ENCODE peak calls at places on chromosomes 7 and 10, in seven cellular contexts. K, E, H, S, P, F and X are unnamed samples.
A peak's percentile ranks its signal among the peaks of the same experiment; 100 is the strongest.

GRCh38 chr7:118352854-118353453 is 128.4 kb downstream of the ANKRD7 start:
- DNase-seq in K (no peak), E (peak; percentile 0), H (no peak), S (no peak), P (no peak), F (no peak), X (peak; percentile 6)

GRCh38 chr7:140506788-140507464 is 27.6 kb upstream of the MKRN1 start:
- DNase-seq in K (no peak), E (peak; percentile 65), H (peak; percentile 91), S (no peak), P (no peak), F (peak; percentile 52), X (peak; percentile 57)

GRCh38 chr7:155858521-155859061 is 46.3 kb upstream of the SHH start:
- DNase-seq in K (no peak), E (peak; percentile 1), H (peak; percentile 19), S (no peak), P (no peak), F (no peak), X (peak; percentile 2)

GRCh38 chr7:151125835-151126481 is 39.7 kb downstream of the AGAP3 start:
- DNase-seq in K (no peak), E (no peak), H (no peak), S (no peak), P (peak; percentile 39), F (no peak), X (no peak)

GRCh38 chr7:42976371-42976770 is 44.2 kb downstream of the MRPL32 start:
- DNase-seq in K (no peak), E (no peak), H (no peak), S (no peak), P (no peak), F (no peak), X (no peak)

GRCh38 chr10:27822286-27822685 is 76.7 kb upstream of the MKX start:
- DNase-seq in K (no peak), E (peak; percentile 71), H (no peak), S (no peak), P (no peak), F (no peak), X (peak; percentile 6)

GRCh38 chr10:73650537-73651331 is 5.1 kb downstream of the SYNPO2L start:
- DNase-seq in K (no peak), E (peak; percentile 36), H (no peak), S (no peak), P (no peak), F (no peak), X (peak; percentile 23)

GRCh38 chr7:112381311-112382091 is 68.8 kb upstream of the IFRD1 start:
- DNase-seq in K (no peak), E (no peak), H (no peak), S (no peak), P (no peak), F (no peak), X (no peak)

GRCh38 chr7:3648276-3648675 is 347.2 kb downstream of the SDK1 start:
- DNase-seq in K (no peak), E (no peak), H (no peak), S (no peak), P (no peak), F (no peak), X (no peak)

GRCh38 chr10:44300666-44301649 is 83.9 kb downstream of the CXCL12 start:
- DNase-seq in K (no peak), E (peak; percentile 95), H (no peak), S (no peak), P (no peak), F (peak; percentile 97), X (peak; percentile 90)

GRCh38 chr7:12683678-12684077 is 3.8 kb upstream of the ARL4A start:
- DNase-seq in K (no peak), E (peak; percentile 67), H (no peak), S (no peak), P (no peak), F (no peak), X (peak; percentile 53)

GRCh38 chr10:72068901-72069446 is 19.4 kb downstream of the SPOCK2 start:
- DNase-seq in K (no peak), E (no peak), H (no peak), S (no peak), P (no peak), F (no peak), X (no peak)

GRCh38 chr10:45580781-45581496 is 91.6 kb downstream of the ZFAND4 start:
- DNase-seq in K (no peak), E (no peak), H (no peak), S (no peak), P (no peak), F (no peak), X (no peak)
- H3K4me3 ChIP-seq in K (peak overlapping the region; percentile 37), E (no peak overlapping the region), H (no peak overlapping the region), S (peak overlapping the region; percentile 12), P (peak overlapping the region; percentile 36), F (no peak overlapping the region), X (no peak overlapping the region)

DNA sequence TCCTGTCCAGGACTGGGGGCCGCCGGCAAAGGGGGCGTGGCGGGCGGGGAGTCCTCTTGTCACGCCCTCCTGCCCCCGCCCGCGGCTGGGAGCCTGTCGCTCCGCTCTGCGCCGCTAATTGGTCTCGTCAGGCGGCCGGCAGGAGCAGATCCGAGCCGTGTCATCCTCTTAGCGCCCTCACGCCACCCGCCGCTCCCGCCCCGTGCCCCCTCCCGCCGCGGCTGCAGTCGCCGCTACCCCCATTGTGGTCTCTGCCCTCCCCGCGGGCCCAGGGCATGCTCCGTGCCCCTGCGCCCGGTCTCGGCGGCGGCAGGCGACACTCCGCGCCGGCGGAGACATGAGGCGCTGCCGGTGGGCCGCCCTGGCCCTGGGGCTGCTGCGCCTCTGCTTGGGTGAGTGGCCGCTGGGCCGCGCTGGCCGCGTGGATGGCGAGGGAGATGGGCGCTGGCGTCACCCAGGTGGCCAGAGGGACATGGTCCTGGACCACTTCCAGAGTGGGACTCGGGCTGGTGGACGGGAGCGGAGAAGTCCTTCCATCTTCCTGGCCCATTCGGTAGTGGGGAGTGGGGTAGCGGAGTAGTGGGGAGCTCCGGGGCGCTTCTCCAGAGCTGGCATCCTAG is at the start of gene CDHR1:
- DNase-seq in K (peak; percentile 70), E (peak; percentile 15), H (peak; percentile 60), S (no peak), P (no peak), F (no peak), X (no peak)
- H3K4me3 ChIP-seq in K (peak within 1 kb of the TSS; percentile 45), E (peak within 1 kb of the TSS; percentile 68), H (peak within 1 kb of the TSS; percentile 43), S (peak within 1 kb of the TSS; percentile 68), P (peak within 1 kb of the TSS; percentile 50), F (peak within 1 kb of the TSS; percentile 17), X (no peak within 1 kb of the TSS)

DNA sequence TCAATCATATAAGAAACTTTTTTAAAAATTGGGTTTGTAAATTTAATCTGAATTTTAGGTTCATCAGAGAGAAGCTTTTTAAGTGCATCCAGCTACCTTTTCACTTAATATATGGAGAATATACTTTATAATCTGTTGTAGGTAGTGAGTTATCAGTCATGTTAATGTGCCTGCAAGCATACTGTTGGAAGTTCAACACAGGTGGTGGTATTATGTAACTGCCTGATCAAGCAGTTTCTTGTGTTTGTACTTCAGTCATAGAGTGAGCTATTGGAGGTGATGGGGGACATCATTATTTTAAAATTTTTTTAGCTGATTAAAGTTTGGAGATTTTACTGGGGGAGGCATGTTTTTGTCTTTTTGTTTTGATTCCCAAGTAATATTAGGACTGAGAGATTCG is 2.5 kb downstream of the TNKS2 start:
- DNase-seq in K (no peak), E (no peak), H (no peak), S (no peak), P (no peak), F (no peak), X (no peak)
- H3K4me3 ChIP-seq in K (peak overlapping the region; percentile 96), E (peak overlapping the region; percentile 97), H (no peak overlapping the region), S (peak overlapping the region; percentile 93), P (peak overlapping the region; percentile 95), F (no peak overlapping the region), X (peak overlapping the region; percentile 91)

GRCh38 chr10:92506336-92506735 is 67.6 kb downstream of the IDE start:
- DNase-seq in K (no peak), E (no peak), H (no peak), S (no peak), P (no peak), F (no peak), X (no peak)

GRCh38 chr10:92505044-92505443 is 68.8 kb downstream of the IDE start:
- DNase-seq in K (no peak), E (no peak), H (no peak), S (no peak), P (no peak), F (no peak), X (no peak)

GRCh38 chr10:92502296-92502695 is 71.6 kb downstream of the IDE start:
- DNase-seq in K (no peak), E (peak; percentile 34), H (no peak), S (no peak), P (no peak), F (no peak), X (no peak)
- H3K4me3 ChIP-seq in K (no peak overlapping the region), E (no peak overlapping the region), H (no peak overlapping the region), S (no peak overlapping the region), P (no peak overlapping the region), F (no peak overlapping the region), X (no peak overlapping the region)